ENCODE peak calls at places on chromosomes 3 and 15, in nine cellular contexts. One of them, this sample, is unnamed.

GRCh38 chr3:194986208-194987043 is 284.5 kb downstream of the XXYLT1 start:
- DNase-seq in neural progenitor cell: no peak
- DNase-seq in uterus: no peak
- DNase-seq in astrocyte: no peak
- DNase-seq in ovary: no peak
- DNase-seq in HCT116: no peak
- DNase-seq in WERI-Rb-1: no peak
- DNase-seq in hepatocyte: no peak
- DNase-seq in transverse colon: no peak
- DNase-seq in this sample: peak

GRCh38 chr15:39118510-39118909 is 462.4 kb upstream of the THBS1 start:
- DNase-seq in neural progenitor cell: no peak
- DNase-seq in uterus: no peak
- DNase-seq in astrocyte: peak
- DNase-seq in ovary: no peak
- DNase-seq in HCT116: no peak
- DNase-seq in WERI-Rb-1: no peak
- DNase-seq in hepatocyte: no peak
- DNase-seq in transverse colon: no peak
- DNase-seq in this sample: no peak

GRCh38 chr15:56371495-56372147 is 6.4 kb downstream of the TEX9 start:
- DNase-seq in neural progenitor cell: no peak
- DNase-seq in uterus: no peak
- DNase-seq in astrocyte: no peak
- DNase-seq in ovary: no peak
- DNase-seq in HCT116: no peak
- DNase-seq in WERI-Rb-1: no peak
- DNase-seq in hepatocyte: no peak
- DNase-seq in transverse colon: no peak
- DNase-seq in this sample: no peak

GRCh38 chr3:152558386-152558785 is 276.5 kb upstream of the P2RY1 start:
- DNase-seq in neural progenitor cell: no peak
- DNase-seq in uterus: no peak
- DNase-seq in astrocyte: no peak
- DNase-seq in ovary: no peak
- DNase-seq in HCT116: no peak
- DNase-seq in WERI-Rb-1: no peak
- DNase-seq in hepatocyte: no peak
- DNase-seq in transverse colon: no peak
- DNase-seq in this sample: no peak

GRCh38 chr15:70778258-70779076 is 15.1 kb upstream of the UACA start:
- DNase-seq in neural progenitor cell: no peak
- DNase-seq in uterus: no peak
- DNase-seq in astrocyte: peak
- DNase-seq in ovary: no peak
- DNase-seq in HCT116: no peak
- DNase-seq in WERI-Rb-1: no peak
- DNase-seq in hepatocyte: peak
- DNase-seq in transverse colon: no peak
- DNase-seq in this sample: no peak

GRCh38 chr15:54681578-54681977 is 515.2 kb downstream of the RSL24D1 start:
- DNase-seq in neural progenitor cell: no peak
- DNase-seq in uterus: no peak
- DNase-seq in astrocyte: no peak
- DNase-seq in ovary: no peak
- DNase-seq in HCT116: no peak
- DNase-seq in WERI-Rb-1: no peak
- DNase-seq in hepatocyte: no peak
- DNase-seq in transverse colon: no peak
- DNase-seq in this sample: no peak

GRCh38 chr3:184821034-184821433 is 9.1 kb downstream of the VPS8 start:
- DNase-seq in neural progenitor cell: no peak
- DNase-seq in uterus: no peak
- DNase-seq in astrocyte: no peak
- DNase-seq in ovary: no peak
- DNase-seq in HCT116: no peak
- DNase-seq in WERI-Rb-1: no peak
- DNase-seq in hepatocyte: no peak
- DNase-seq in transverse colon: no peak
- DNase-seq in this sample: no peak

GRCh38 chr15:58552505-58553364 is 120.9 kb downstream of the LIPC start:
- DNase-seq in neural progenitor cell: no peak
- DNase-seq in uterus: no peak
- DNase-seq in astrocyte: peak
- DNase-seq in ovary: no peak
- DNase-seq in HCT116: no peak
- DNase-seq in WERI-Rb-1: no peak
- DNase-seq in hepatocyte: no peak
- DNase-seq in transverse colon: no peak
- DNase-seq in this sample: no peak

GRCh38 chr3:100737334-100737733 is 28.0 kb downstream of the TFG start:
- DNase-seq in neural progenitor cell: peak
- DNase-seq in uterus: no peak
- DNase-seq in astrocyte: no peak
- DNase-seq in ovary: no peak
- DNase-seq in HCT116: no peak
- DNase-seq in WERI-Rb-1: no peak
- DNase-seq in hepatocyte: peak
- DNase-seq in transverse colon: no peak
- DNase-seq in this sample: no peak

GRCh38 chr3:119927190-119927589 is 145.3 kb downstream of the NR1I2 start:
- DNase-seq in neural progenitor cell: no peak
- DNase-seq in uterus: no peak
- DNase-seq in astrocyte: no peak
- DNase-seq in ovary: no peak
- DNase-seq in HCT116: no peak
- DNase-seq in WERI-Rb-1: no peak
- DNase-seq in hepatocyte: no peak
- DNase-seq in transverse colon: no peak
- DNase-seq in this sample: no peak

GRCh38 chr15:41827290-41827879 is 507 bp upstream of the JMJD7 start:
- DNase-seq in neural progenitor cell: peak
- DNase-seq in uterus: no peak
- DNase-seq in astrocyte: no peak
- DNase-seq in ovary: no peak
- DNase-seq in HCT116: no peak
- DNase-seq in WERI-Rb-1: no peak
- DNase-seq in hepatocyte: peak
- DNase-seq in transverse colon: peak
- DNase-seq in this sample: no peak

GRCh38 chr3:13238687-13239466 is 165.6 kb upstream of the IQSEC1 start:
- DNase-seq in neural progenitor cell: no peak
- DNase-seq in uterus: no peak
- DNase-seq in astrocyte: no peak
- DNase-seq in ovary: no peak
- DNase-seq in HCT116: no peak
- DNase-seq in WERI-Rb-1: no peak
- DNase-seq in hepatocyte: no peak
- DNase-seq in transverse colon: no peak
- DNase-seq in this sample: no peak

GRCh38 chr3:171813897-171814460 is 3.7 kb upstream of the PLD1 start:
- DNase-seq in neural progenitor cell: no peak
- DNase-seq in uterus: no peak
- DNase-seq in astrocyte: peak
- DNase-seq in ovary: no peak
- DNase-seq in HCT116: no peak
- DNase-seq in WERI-Rb-1: no peak
- DNase-seq in hepatocyte: no peak
- DNase-seq in transverse colon: no peak
- DNase-seq in this sample: no peak

GRCh38 chr3:29065211-29065785 is 215.6 kb upstream of the RBMS3 start:
- DNase-seq in neural progenitor cell: peak
- DNase-seq in uterus: peak
- DNase-seq in astrocyte: peak
- DNase-seq in ovary: peak
- DNase-seq in HCT116: no peak
- DNase-seq in WERI-Rb-1: no peak
- DNase-seq in hepatocyte: peak
- DNase-seq in transverse colon: peak
- DNase-seq in this sample: peak

GRCh38 chr3:125120370-125121122 is 64.7 kb upstream of the HEG1 start:
- DNase-seq in neural progenitor cell: peak
- DNase-seq in uterus: no peak
- DNase-seq in astrocyte: peak
- DNase-seq in ovary: no peak
- DNase-seq in HCT116: no peak
- DNase-seq in WERI-Rb-1: peak
- DNase-seq in hepatocyte: no peak
- DNase-seq in transverse colon: no peak
- DNase-seq in this sample: no peak
- H3K4me3 ChIP-seq in neural progenitor cell: peak
- H3K4me3 ChIP-seq in uterus: no peak
- H3K4me3 ChIP-seq in astrocyte: peak
- H3K4me3 ChIP-seq in ovary: no peak
- H3K4me3 ChIP-seq in HCT116: no peak
- H3K4me3 ChIP-seq in WERI-Rb-1: no peak
- H3K4me3 ChIP-seq in hepatocyte: no peak
- H3K4me3 ChIP-seq in transverse colon: no peak
- H3K4me3 ChIP-seq in this sample: peak

GRCh38 chr15:76159282-76159681 is 99.5 kb downstream of the TMEM266 start:
- DNase-seq in neural progenitor cell: no peak
- DNase-seq in uterus: no peak
- DNase-seq in astrocyte: no peak
- DNase-seq in ovary: no peak
- DNase-seq in HCT116: no peak
- DNase-seq in WERI-Rb-1: no peak
- DNase-seq in hepatocyte: no peak
- DNase-seq in transverse colon: no peak
- DNase-seq in this sample: no peak

GRCh38 chr15:76158250-76158649 is 98.5 kb downstream of the TMEM266 start:
- DNase-seq in neural progenitor cell: no peak
- DNase-seq in uterus: no peak
- DNase-seq in astrocyte: no peak
- DNase-seq in ovary: no peak
- DNase-seq in HCT116: no peak
- DNase-seq in WERI-Rb-1: no peak
- DNase-seq in hepatocyte: no peak
- DNase-seq in transverse colon: no peak
- DNase-seq in this sample: no peak

GRCh38 chr15:76158815-76159214 is 99.0 kb downstream of the TMEM266 start:
- DNase-seq in neural progenitor cell: no peak
- DNase-seq in uterus: no peak
- DNase-seq in astrocyte: no peak
- DNase-seq in ovary: no peak
- DNase-seq in HCT116: no peak
- DNase-seq in WERI-Rb-1: no peak
- DNase-seq in hepatocyte: no peak
- DNase-seq in transverse colon: no peak
- DNase-seq in this sample: no peak

GRCh38 chr15:76153241-76154197 is 93.7 kb downstream of the TMEM266 start:
- DNase-seq in neural progenitor cell: no peak
- DNase-seq in uterus: no peak
- DNase-seq in astrocyte: no peak
- DNase-seq in ovary: no peak
- DNase-seq in HCT116: no peak
- DNase-seq in WERI-Rb-1: peak
- DNase-seq in hepatocyte: no peak
- DNase-seq in transverse colon: no peak
- DNase-seq in this sample: no peak

DNA sequence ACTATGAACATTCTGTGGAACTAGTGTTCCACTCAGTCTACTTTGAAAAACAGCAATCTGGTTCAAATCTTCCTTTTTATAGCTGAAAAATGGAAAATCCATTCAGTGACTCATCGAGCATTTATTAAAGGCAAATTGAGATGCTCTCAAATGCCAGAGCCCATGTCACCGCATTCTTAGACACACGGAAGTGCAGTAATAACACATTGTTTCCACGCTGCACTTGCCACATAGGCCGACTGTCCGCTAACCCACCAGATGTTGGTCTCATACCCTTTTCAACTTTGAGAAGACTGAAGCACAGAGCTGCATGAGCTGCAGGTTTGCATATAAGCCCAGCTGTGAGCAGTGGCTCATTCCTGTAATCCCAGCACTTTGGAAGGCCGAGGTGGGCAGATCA is 96.0 kb downstream of the TMEM266 start:
- DNase-seq in neural progenitor cell: no peak
- DNase-seq in uterus: no peak
- DNase-seq in astrocyte: no peak
- DNase-seq in ovary: no peak
- DNase-seq in HCT116: no peak
- DNase-seq in WERI-Rb-1: no peak
- DNase-seq in hepatocyte: no peak
- DNase-seq in transverse colon: no peak
- DNase-seq in this sample: no peak
- TF ChIP-seq CTCF in neural progenitor cell: no peak
- TF ChIP-seq CTCF in uterus: no peak
- TF ChIP-seq CTCF in astrocyte: no peak
- TF ChIP-seq CTCF in ovary: no peak
- TF ChIP-seq CTCF in HCT116: no peak
- TF ChIP-seq CTCF in WERI-Rb-1: no peak
- TF ChIP-seq CTCF in hepatocyte: no peak
- TF ChIP-seq CTCF in transverse colon: no peak
- TF ChIP-seq CTCF in this sample: no peak

GRCh38 chr3:169243122-169243521 is 420.4 kb downstream of the MECOM start:
- DNase-seq in neural progenitor cell: no peak
- DNase-seq in uterus: no peak
- DNase-seq in astrocyte: peak
- DNase-seq in ovary: no peak
- DNase-seq in HCT116: no peak
- DNase-seq in WERI-Rb-1: no peak
- DNase-seq in hepatocyte: no peak
- DNase-seq in transverse colon: no peak
- DNase-seq in this sample: no peak

GRCh38 chr3:169241575-169241927 is 422.0 kb downstream of the MECOM start:
- DNase-seq in neural progenitor cell: no peak
- DNase-seq in uterus: no peak
- DNase-seq in astrocyte: peak
- DNase-seq in ovary: no peak
- DNase-seq in HCT116: no peak
- DNase-seq in WERI-Rb-1: no peak
- DNase-seq in hepatocyte: no peak
- DNase-seq in transverse colon: no peak
- DNase-seq in this sample: no peak

GRCh38 chr3:169240786-169241486 is 422.6 kb downstream of the MECOM start:
- DNase-seq in neural progenitor cell: no peak
- DNase-seq in uterus: no peak
- DNase-seq in astrocyte: no peak
- DNase-seq in ovary: no peak
- DNase-seq in HCT116: no peak
- DNase-seq in WERI-Rb-1: no peak
- DNase-seq in hepatocyte: no peak
- DNase-seq in transverse colon: no peak
- DNase-seq in this sample: no peak

GRCh38 chr3:169243579-169243978 is 419.9 kb downstream of the MECOM start:
- DNase-seq in neural progenitor cell: no peak
- DNase-seq in uterus: no peak
- DNase-seq in astrocyte: no peak
- DNase-seq in ovary: no peak
- DNase-seq in HCT116: no peak
- DNase-seq in WERI-Rb-1: no peak
- DNase-seq in hepatocyte: no peak
- DNase-seq in transverse colon: no peak
- DNase-seq in this sample: no peak

GRCh38 chr3:169241928-169242751 is 421.4 kb downstream of the MECOM start:
- DNase-seq in neural progenitor cell: peak
- DNase-seq in uterus: no peak
- DNase-seq in astrocyte: peak
- DNase-seq in ovary: no peak
- DNase-seq in HCT116: no peak
- DNase-seq in WERI-Rb-1: no peak
- DNase-seq in hepatocyte: peak
- DNase-seq in transverse colon: no peak
- DNase-seq in this sample: no peak
- H3K27ac ChIP-seq in neural progenitor cell: peak
- H3K27ac ChIP-seq in uterus: peak
- H3K27ac ChIP-seq in astrocyte: peak
- H3K27ac ChIP-seq in ovary: no peak
- H3K27ac ChIP-seq in HCT116: no peak
- H3K27ac ChIP-seq in WERI-Rb-1: no peak
- H3K27ac ChIP-seq in hepatocyte: peak
- H3K27ac ChIP-seq in transverse colon: peak
- H3K27ac ChIP-seq in this sample: peak

GRCh38 chr15:51335538-51335961 is 2.8 kb downstream of the CYP19A1 start:
- DNase-seq in neural progenitor cell: no peak
- DNase-seq in uterus: no peak
- DNase-seq in astrocyte: no peak
- DNase-seq in ovary: no peak
- DNase-seq in HCT116: no peak
- DNase-seq in WERI-Rb-1: no peak
- DNase-seq in hepatocyte: no peak
- DNase-seq in transverse colon: no peak
- DNase-seq in this sample: no peak
- H3K4me3 ChIP-seq in neural progenitor cell: no peak
- H3K4me3 ChIP-seq in uterus: no peak
- H3K4me3 ChIP-seq in astrocyte: no peak
- H3K4me3 ChIP-seq in ovary: no peak
- H3K4me3 ChIP-seq in HCT116: no peak
- H3K4me3 ChIP-seq in WERI-Rb-1: no peak
- H3K4me3 ChIP-seq in hepatocyte: no peak
- H3K4me3 ChIP-seq in transverse colon: no peak
- H3K4me3 ChIP-seq in this sample: no peak

This sample was measured in coronary artery.